ENCODE peak calls at places on chromosomes 5 and 9, in six cellular contexts. One of them, this sample, is unnamed.

GRCh38 chr9:76355886-76356285 is 38.3 kb downstream of the RFK start:
- DNase-seq in stomach: no peak
- DNase-seq in ovary: no peak
- DNase-seq in SK-N-SH: no peak
- DNase-seq in A549: no peak
- DNase-seq in upper lobe of left lung: no peak
- DNase-seq in this sample: no peak

GRCh38 chr9:126700296-126700695 is 86.6 kb downstream of the LMX1B start:
- DNase-seq in stomach: no peak
- DNase-seq in SK-N-SH: peak
- DNase-seq in upper lobe of left lung: no peak
- DNase-seq in A549: no peak
- DNase-seq in ovary: no peak
- DNase-seq in this sample: peak

GRCh38 chr5:150473673-150474358 is 24.3 kb upstream of the RPS14 start:
- DNase-seq in A549: no peak
- DNase-seq in stomach: no peak
- DNase-seq in upper lobe of left lung: no peak
- DNase-seq in SK-N-SH: no peak
- DNase-seq in ovary: no peak
- DNase-seq in this sample: no peak

GRCh38 chr9:20597862-20598261 is 24.4 kb downstream of the MLLT3 start:
- DNase-seq in stomach: no peak
- DNase-seq in upper lobe of left lung: no peak
- DNase-seq in SK-N-SH: no peak
- DNase-seq in A549: no peak
- DNase-seq in ovary: no peak
- DNase-seq in this sample: no peak

GRCh38 chr5:172756764-172757393 is 14.1 kb downstream of the DUSP1 start:
- DNase-seq in ovary: no peak
- DNase-seq in A549: no peak
- DNase-seq in stomach: no peak
- DNase-seq in SK-N-SH: no peak
- DNase-seq in upper lobe of left lung: no peak
- DNase-seq in this sample: no peak

GRCh38 chr9:137531099-137531765 is 19.0 kb downstream of the PNPLA7 start:
- DNase-seq in SK-N-SH: no peak
- DNase-seq in ovary: no peak
- DNase-seq in upper lobe of left lung: no peak
- DNase-seq in A549: no peak
- DNase-seq in stomach: no peak
- DNase-seq in this sample: no peak

GRCh38 chr9:95060246-95060645 is 257.3 kb downstream of the FANCC start:
- DNase-seq in upper lobe of left lung: no peak
- DNase-seq in stomach: no peak
- DNase-seq in A549: no peak
- DNase-seq in SK-N-SH: no peak
- DNase-seq in ovary: no peak
- DNase-seq in this sample: no peak

GRCh38 chr9:15834541-15834940 is 281.7 kb downstream of the CCDC171 start:
- DNase-seq in upper lobe of left lung: no peak
- DNase-seq in A549: no peak
- DNase-seq in ovary: no peak
- DNase-seq in SK-N-SH: no peak
- DNase-seq in stomach: peak
- DNase-seq in this sample: no peak

GRCh38 chr5:14272548-14273205 is 129.5 kb downstream of the TRIO start:
- DNase-seq in A549: no peak
- DNase-seq in stomach: no peak
- DNase-seq in SK-N-SH: no peak
- DNase-seq in ovary: no peak
- DNase-seq in upper lobe of left lung: no peak
- DNase-seq in this sample: no peak
- TF ChIP-seq EP300 in A549: no peak
- TF ChIP-seq EP300 in stomach: no peak
- TF ChIP-seq EP300 in SK-N-SH: no peak
- TF ChIP-seq EP300 in ovary: no peak
- TF ChIP-seq EP300 in upper lobe of left lung: no peak
- TF ChIP-seq EP300 in this sample: no peak

DNA sequence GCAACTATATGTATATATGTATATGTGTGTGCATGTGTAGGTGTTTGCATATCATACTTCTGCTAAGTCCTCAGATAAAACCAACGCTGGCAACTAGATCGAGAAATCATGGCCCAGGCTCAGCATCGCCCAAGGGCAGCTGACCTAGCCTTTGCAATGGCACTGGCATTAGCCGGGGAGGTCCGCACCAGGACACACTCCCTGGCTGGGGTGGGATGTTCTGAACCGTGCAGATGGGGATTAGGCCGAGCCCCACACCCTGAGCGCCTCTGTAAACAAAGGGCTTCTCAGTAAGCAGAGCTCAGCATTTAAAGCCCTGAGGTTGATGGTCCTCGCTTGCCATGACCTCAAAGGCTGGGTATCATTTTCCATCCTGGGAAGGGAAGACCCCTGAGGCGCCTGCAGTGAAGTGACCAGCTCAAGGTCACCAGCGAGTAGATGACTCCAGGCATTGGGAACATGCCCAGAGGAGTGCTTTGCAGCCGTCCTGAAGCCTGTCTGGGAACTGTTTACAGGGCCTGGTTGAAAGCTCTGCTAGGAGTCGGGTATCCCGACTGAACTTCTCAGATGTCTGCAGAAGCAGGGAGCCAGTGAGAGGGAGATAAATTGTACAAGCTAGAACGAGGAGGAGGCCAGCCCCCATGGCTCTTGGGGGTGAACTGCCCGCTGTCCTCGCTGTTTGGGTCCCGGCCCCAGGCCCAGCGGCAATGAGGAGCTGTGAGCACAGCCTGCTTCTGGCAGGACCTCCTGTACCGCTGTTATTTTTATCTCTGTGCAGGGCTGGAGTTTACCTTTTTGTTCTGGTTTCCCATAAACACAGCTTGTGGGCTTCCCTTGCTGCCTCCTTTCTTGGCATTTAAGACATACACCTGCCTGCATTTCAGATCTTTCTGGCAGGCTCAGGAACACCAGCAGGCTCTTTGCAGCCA is 18.4 kb downstream of the GADD45G start:
- DNase-seq in ovary: no peak
- DNase-seq in A549: no peak
- DNase-seq in stomach: peak
- DNase-seq in upper lobe of left lung: no peak
- DNase-seq in SK-N-SH: no peak
- DNase-seq in this sample: no peak
- TF ChIP-seq EP300 in ovary: no peak
- TF ChIP-seq EP300 in A549: no peak
- TF ChIP-seq EP300 in stomach: peak
- TF ChIP-seq EP300 in upper lobe of left lung: no peak
- TF ChIP-seq EP300 in SK-N-SH: no peak
- TF ChIP-seq EP300 in this sample: no peak

DNA sequence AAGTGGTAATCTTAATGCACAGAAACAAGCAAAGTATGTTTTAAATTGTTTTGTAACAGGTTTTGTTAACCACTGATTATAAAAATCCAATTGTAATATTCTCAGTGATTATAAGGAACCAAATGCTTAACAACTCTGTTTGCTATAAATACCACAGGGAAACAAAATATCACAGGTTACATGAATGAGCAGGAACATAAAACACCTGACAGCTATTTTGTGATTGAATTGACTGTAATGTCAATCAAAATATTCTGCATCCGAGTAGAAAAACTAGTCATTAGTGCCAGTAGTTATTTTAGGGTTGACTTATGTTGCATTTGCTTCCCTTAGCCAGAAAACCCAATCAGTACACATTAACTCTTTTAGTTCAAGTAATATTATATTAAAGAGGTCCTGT is 1707.8 kb upstream of the ACO1 start:
- DNase-seq in SK-N-SH: no peak
- DNase-seq in stomach: no peak
- DNase-seq in ovary: no peak
- DNase-seq in A549: no peak
- DNase-seq in upper lobe of left lung: no peak
- DNase-seq in this sample: no peak
- TF ChIP-seq EP300 in SK-N-SH: no peak
- TF ChIP-seq EP300 in stomach: no peak
- TF ChIP-seq EP300 in ovary: no peak
- TF ChIP-seq EP300 in A549: no peak
- TF ChIP-seq EP300 in upper lobe of left lung: no peak
- TF ChIP-seq EP300 in this sample: no peak

GRCh38 chr5:174409971-174410370 is 314.4 kb upstream of the MSX2 start:
- DNase-seq in ovary: no peak
- DNase-seq in upper lobe of left lung: no peak
- DNase-seq in A549: no peak
- DNase-seq in SK-N-SH: no peak
- DNase-seq in stomach: no peak
- DNase-seq in this sample: no peak

GRCh38 chr5:174412374-174412773 is 312.0 kb upstream of the MSX2 start:
- DNase-seq in stomach: no peak
- DNase-seq in upper lobe of left lung: no peak
- DNase-seq in SK-N-SH: no peak
- DNase-seq in A549: no peak
- DNase-seq in ovary: no peak
- DNase-seq in this sample: no peak

GRCh38 chr5:174412941-174413340 is 311.4 kb upstream of the MSX2 start:
- DNase-seq in ovary: no peak
- DNase-seq in upper lobe of left lung: no peak
- DNase-seq in stomach: no peak
- DNase-seq in SK-N-SH: no peak
- DNase-seq in A549: no peak
- DNase-seq in this sample: no peak

GRCh38 chr5:174410716-174411512 is 313.5 kb upstream of the MSX2 start:
- DNase-seq in stomach: no peak
- DNase-seq in A549: peak
- DNase-seq in SK-N-SH: peak
- DNase-seq in upper lobe of left lung: no peak
- DNase-seq in ovary: no peak
- DNase-seq in this sample: no peak

GRCh38 chr5:174411513-174411819 is 312.9 kb upstream of the MSX2 start:
- DNase-seq in stomach: no peak
- DNase-seq in A549: no peak
- DNase-seq in upper lobe of left lung: no peak
- DNase-seq in ovary: no peak
- DNase-seq in SK-N-SH: no peak
- DNase-seq in this sample: no peak
- TF ChIP-seq EP300 in stomach: no peak
- TF ChIP-seq EP300 in A549: no peak
- TF ChIP-seq EP300 in upper lobe of left lung: no peak
- TF ChIP-seq EP300 in ovary: no peak
- TF ChIP-seq EP300 in SK-N-SH: no peak
- TF ChIP-seq EP300 in this sample: no peak

GRCh38 chr9:81822967-81823366 is 105.3 kb upstream of the SPATA31D4 start:
- DNase-seq in upper lobe of left lung: no peak
- DNase-seq in stomach: no peak
- DNase-seq in A549: no peak
- DNase-seq in SK-N-SH: no peak
- DNase-seq in ovary: no peak
- DNase-seq in this sample: no peak
- TF ChIP-seq EP300 in upper lobe of left lung: no peak
- TF ChIP-seq EP300 in stomach: no peak
- TF ChIP-seq EP300 in A549: no peak
- TF ChIP-seq EP300 in SK-N-SH: no peak
- TF ChIP-seq EP300 in ovary: no peak
- TF ChIP-seq EP300 in this sample: no peak

DNA sequence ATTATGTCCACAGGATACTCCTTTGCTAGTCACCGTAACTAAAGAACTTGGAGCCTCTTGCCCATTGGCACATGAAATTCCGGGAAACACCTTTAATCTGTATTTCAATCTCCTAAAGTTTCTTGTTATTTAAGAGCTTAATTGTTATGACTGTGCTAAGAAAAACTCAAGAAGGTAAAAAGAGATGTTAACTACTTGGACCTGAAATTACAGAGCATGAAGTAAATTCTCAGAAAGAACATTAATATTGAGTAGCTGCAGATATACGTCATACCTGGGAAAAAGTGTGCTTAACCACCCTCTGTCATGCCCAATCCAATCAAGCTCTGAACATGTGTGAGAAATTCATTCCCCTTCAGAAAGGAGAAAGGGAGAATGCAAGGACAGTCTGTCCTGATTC is 394.9 kb upstream of the PTGER4 start:
- DNase-seq in upper lobe of left lung: no peak
- DNase-seq in stomach: no peak
- DNase-seq in ovary: no peak
- DNase-seq in A549: no peak
- DNase-seq in SK-N-SH: no peak
- DNase-seq in this sample: no peak
- TF ChIP-seq EP300 in upper lobe of left lung: no peak
- TF ChIP-seq EP300 in stomach: no peak
- TF ChIP-seq EP300 in ovary: no peak
- TF ChIP-seq EP300 in A549: no peak
- TF ChIP-seq EP300 in SK-N-SH: no peak
- TF ChIP-seq EP300 in this sample: no peak

GRCh38 chr5:104443706-104444105 is 881.1 kb upstream of the NUDT12 start:
- DNase-seq in upper lobe of left lung: peak
- DNase-seq in stomach: no peak
- DNase-seq in ovary: no peak
- DNase-seq in SK-N-SH: no peak
- DNase-seq in A549: no peak
- DNase-seq in this sample: no peak

DNA sequence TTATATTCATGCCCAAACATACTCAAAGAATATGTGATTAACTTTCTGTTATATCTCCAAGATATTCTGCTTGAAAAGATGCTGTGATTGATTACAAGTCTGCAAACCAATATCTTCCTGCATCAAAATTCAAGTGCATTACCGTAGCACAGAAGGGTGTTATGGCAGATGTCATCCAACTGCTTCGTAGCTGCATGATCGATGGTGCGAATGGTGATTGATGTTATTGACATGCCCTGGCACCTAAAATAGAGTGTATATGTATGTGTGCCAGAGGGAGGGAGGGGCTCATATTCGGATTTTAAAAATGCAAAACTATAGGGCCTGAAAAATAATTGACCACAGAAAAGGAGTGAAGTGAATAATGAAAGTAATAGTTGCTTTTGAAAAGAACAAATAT is 882.1 kb upstream of the NUDT12 start:
- DNase-seq in A549: no peak
- DNase-seq in SK-N-SH: no peak
- DNase-seq in upper lobe of left lung: no peak
- DNase-seq in ovary: no peak
- DNase-seq in stomach: no peak
- DNase-seq in this sample: no peak
- TF ChIP-seq EP300 in A549: no peak
- TF ChIP-seq EP300 in SK-N-SH: no peak
- TF ChIP-seq EP300 in upper lobe of left lung: no peak
- TF ChIP-seq EP300 in ovary: no peak
- TF ChIP-seq EP300 in stomach: no peak
- TF ChIP-seq EP300 in this sample: no peak

GRCh38 chr9:135950135-135950682 is 11.0 kb downstream of the UBAC1 start:
- DNase-seq in SK-N-SH: no peak
- DNase-seq in stomach: no peak
- DNase-seq in A549: no peak
- DNase-seq in ovary: no peak
- DNase-seq in upper lobe of left lung: no peak
- DNase-seq in this sample: no peak
- TF ChIP-seq EP300 in SK-N-SH: no peak
- TF ChIP-seq EP300 in stomach: no peak
- TF ChIP-seq EP300 in A549: no peak
- TF ChIP-seq EP300 in ovary: no peak
- TF ChIP-seq EP300 in upper lobe of left lung: no peak
- TF ChIP-seq EP300 in this sample: no peak

This sample was measured in suprapubic skin.